ENCODE peak calls at places on chromosomes 4 and X, in nine cellular contexts. One of them, this sample, is unnamed.

GRCh38 chrX:18793601-18794089 is 86.2 kb downstream of the PPEF1 start:
- DNase-seq in fibroblast of lung: peak
- DNase-seq in Karpas-422: no peak
- DNase-seq in H9: peak
- DNase-seq in IMR-90: no peak
- DNase-seq in MM.1S: no peak
- DNase-seq in hepatocyte: peak
- DNase-seq in DND-41: no peak
- DNase-seq in A549: peak
- DNase-seq in this sample: no peak

GRCh38 chr4:24809376-24809775 is 14.0 kb downstream of the SOD3 start:
- DNase-seq in fibroblast of lung: no peak
- DNase-seq in Karpas-422: peak
- DNase-seq in H9: peak
- DNase-seq in IMR-90: no peak
- DNase-seq in MM.1S: no peak
- DNase-seq in hepatocyte: no peak
- DNase-seq in DND-41: no peak
- DNase-seq in A549: peak
- DNase-seq in this sample: no peak

GRCh38 chr4:117001077-117001476 is 84.3 kb downstream of the TRAM1L1 start:
- DNase-seq in fibroblast of lung: no peak
- DNase-seq in Karpas-422: no peak
- DNase-seq in H9: no peak
- DNase-seq in IMR-90: no peak
- DNase-seq in MM.1S: no peak
- DNase-seq in hepatocyte: peak
- DNase-seq in DND-41: no peak
- DNase-seq in A549: no peak
- DNase-seq in this sample: peak

GRCh38 chr4:6423575-6423974 is 48.8 kb downstream of the PPP2R2C start:
- DNase-seq in fibroblast of lung: no peak
- DNase-seq in Karpas-422: no peak
- DNase-seq in H9: no peak
- DNase-seq in IMR-90: no peak
- DNase-seq in MM.1S: no peak
- DNase-seq in hepatocyte: no peak
- DNase-seq in DND-41: no peak
- DNase-seq in A549: no peak
- DNase-seq in this sample: no peak

GRCh38 chr4:37977471-37978452 is 17.6 kb downstream of the PTTG2 start:
- DNase-seq in fibroblast of lung: peak
- DNase-seq in Karpas-422: peak
- DNase-seq in H9: no peak
- DNase-seq in IMR-90: peak
- DNase-seq in MM.1S: peak
- DNase-seq in hepatocyte: peak
- DNase-seq in DND-41: peak
- DNase-seq in A549: peak
- DNase-seq in this sample: peak

GRCh38 chr4:71194454-71194853 is 144.4 kb upstream of the SLC4A4 start:
- DNase-seq in fibroblast of lung: no peak
- DNase-seq in Karpas-422: no peak
- DNase-seq in H9: no peak
- DNase-seq in IMR-90: no peak
- DNase-seq in MM.1S: no peak
- DNase-seq in hepatocyte: no peak
- DNase-seq in DND-41: no peak
- DNase-seq in A549: no peak
- DNase-seq in this sample: no peak

GRCh38 chr4:1404573-1405248 is 1.5 kb downstream of the NKX1-1 start:
- DNase-seq in fibroblast of lung: no peak
- DNase-seq in Karpas-422: no peak
- DNase-seq in H9: peak
- DNase-seq in IMR-90: no peak
- DNase-seq in MM.1S: no peak
- DNase-seq in hepatocyte: no peak
- DNase-seq in DND-41: no peak
- DNase-seq in A549: no peak
- DNase-seq in this sample: no peak

GRCh38 chrX:16465081-16465876 is 184.7 kb upstream of the S100G start:
- DNase-seq in fibroblast of lung: no peak
- DNase-seq in Karpas-422: no peak
- DNase-seq in H9: no peak
- DNase-seq in IMR-90: peak
- DNase-seq in MM.1S: no peak
- DNase-seq in hepatocyte: no peak
- DNase-seq in DND-41: no peak
- DNase-seq in A549: no peak
- DNase-seq in this sample: no peak

GRCh38 chr4:1061747-1062146 is 50.3 kb downstream of the FGFRL1 start:
- DNase-seq in fibroblast of lung: no peak
- DNase-seq in Karpas-422: no peak
- DNase-seq in H9: no peak
- DNase-seq in IMR-90: no peak
- DNase-seq in MM.1S: no peak
- DNase-seq in hepatocyte: no peak
- DNase-seq in DND-41: no peak
- DNase-seq in A549: no peak
- DNase-seq in this sample: no peak

GRCh38 chr4:26116057-26116456 is 202.0 kb downstream of the SMIM20 start:
- DNase-seq in fibroblast of lung: no peak
- DNase-seq in Karpas-422: no peak
- DNase-seq in H9: no peak
- DNase-seq in IMR-90: no peak
- DNase-seq in MM.1S: no peak
- DNase-seq in hepatocyte: peak
- DNase-seq in DND-41: no peak
- DNase-seq in A549: no peak
- DNase-seq in this sample: no peak

GRCh38 chr4:80362578-80363181 is 27.1 kb downstream of the CFAP299 start:
- DNase-seq in fibroblast of lung: peak
- DNase-seq in Karpas-422: peak
- DNase-seq in H9: peak
- DNase-seq in IMR-90: peak
- DNase-seq in MM.1S: peak
- DNase-seq in hepatocyte: peak
- DNase-seq in DND-41: peak
- DNase-seq in A549: no peak
- DNase-seq in this sample: peak

GRCh38 chr4:100059467-100059866 is 109.4 kb upstream of the H2AZ1 start:
- DNase-seq in fibroblast of lung: no peak
- DNase-seq in Karpas-422: peak
- DNase-seq in H9: no peak
- DNase-seq in IMR-90: no peak
- DNase-seq in MM.1S: no peak
- DNase-seq in hepatocyte: no peak
- DNase-seq in DND-41: no peak
- DNase-seq in A549: no peak
- DNase-seq in this sample: no peak

GRCh38 chr4:100049872-100050271 is 99.8 kb upstream of the H2AZ1 start:
- DNase-seq in fibroblast of lung: no peak
- DNase-seq in Karpas-422: no peak
- DNase-seq in H9: no peak
- DNase-seq in IMR-90: peak
- DNase-seq in MM.1S: no peak
- DNase-seq in hepatocyte: no peak
- DNase-seq in DND-41: no peak
- DNase-seq in A549: no peak
- DNase-seq in this sample: no peak

GRCh38 chr4:100054071-100054470 is 104.0 kb upstream of the H2AZ1 start:
- DNase-seq in fibroblast of lung: no peak
- DNase-seq in Karpas-422: no peak
- DNase-seq in H9: no peak
- DNase-seq in IMR-90: no peak
- DNase-seq in MM.1S: no peak
- DNase-seq in hepatocyte: no peak
- DNase-seq in DND-41: no peak
- DNase-seq in A549: no peak
- DNase-seq in this sample: no peak
- H3K4me2 ChIP-seq in fibroblast of lung: no peak
- H3K4me2 ChIP-seq in Karpas-422: no peak
- H3K4me2 ChIP-seq in H9: no peak
- H3K4me2 ChIP-seq in IMR-90: no peak
- H3K4me2 ChIP-seq in MM.1S: no peak
- H3K4me2 ChIP-seq in hepatocyte: no peak
- H3K4me2 ChIP-seq in DND-41: no peak
- H3K4me2 ChIP-seq in A549: no peak
- H3K4me2 ChIP-seq in this sample: no peak

GRCh38 chr4:98536631-98537030 is 121.8 kb downstream of the TSPAN5 start:
- DNase-seq in fibroblast of lung: no peak
- DNase-seq in Karpas-422: no peak
- DNase-seq in H9: peak
- DNase-seq in IMR-90: no peak
- DNase-seq in MM.1S: no peak
- DNase-seq in hepatocyte: no peak
- DNase-seq in DND-41: no peak
- DNase-seq in A549: no peak
- DNase-seq in this sample: no peak
- H3K4me2 ChIP-seq in fibroblast of lung: no peak
- H3K4me2 ChIP-seq in Karpas-422: no peak
- H3K4me2 ChIP-seq in H9: no peak
- H3K4me2 ChIP-seq in IMR-90: no peak
- H3K4me2 ChIP-seq in MM.1S: no peak
- H3K4me2 ChIP-seq in hepatocyte: no peak
- H3K4me2 ChIP-seq in DND-41: no peak
- H3K4me2 ChIP-seq in A549: no peak
- H3K4me2 ChIP-seq in this sample: no peak

GRCh38 chrX:97308161-97308560 is 424.5 kb downstream of the RPA4 start:
- DNase-seq in fibroblast of lung: peak
- DNase-seq in Karpas-422: no peak
- DNase-seq in H9: no peak
- DNase-seq in IMR-90: peak
- DNase-seq in MM.1S: no peak
- DNase-seq in hepatocyte: no peak
- DNase-seq in DND-41: no peak
- DNase-seq in A549: no peak
- DNase-seq in this sample: no peak

GRCh38 chrX:97311066-97311778 is 427.5 kb downstream of the RPA4 start:
- DNase-seq in fibroblast of lung: no peak
- DNase-seq in Karpas-422: no peak
- DNase-seq in H9: peak
- DNase-seq in IMR-90: no peak
- DNase-seq in MM.1S: no peak
- DNase-seq in hepatocyte: no peak
- DNase-seq in DND-41: no peak
- DNase-seq in A549: no peak
- DNase-seq in this sample: no peak

GRCh38 chrX:97306771-97307470 is 423.2 kb downstream of the RPA4 start:
- DNase-seq in fibroblast of lung: no peak
- DNase-seq in Karpas-422: no peak
- DNase-seq in H9: no peak
- DNase-seq in IMR-90: no peak
- DNase-seq in MM.1S: no peak
- DNase-seq in hepatocyte: no peak
- DNase-seq in DND-41: no peak
- DNase-seq in A549: no peak
- DNase-seq in this sample: no peak

GRCh38 chrX:97310373-97310772 is 426.7 kb downstream of the RPA4 start:
- DNase-seq in fibroblast of lung: no peak
- DNase-seq in Karpas-422: no peak
- DNase-seq in H9: peak
- DNase-seq in IMR-90: peak
- DNase-seq in MM.1S: no peak
- DNase-seq in hepatocyte: no peak
- DNase-seq in DND-41: no peak
- DNase-seq in A549: no peak
- DNase-seq in this sample: peak

DNA sequence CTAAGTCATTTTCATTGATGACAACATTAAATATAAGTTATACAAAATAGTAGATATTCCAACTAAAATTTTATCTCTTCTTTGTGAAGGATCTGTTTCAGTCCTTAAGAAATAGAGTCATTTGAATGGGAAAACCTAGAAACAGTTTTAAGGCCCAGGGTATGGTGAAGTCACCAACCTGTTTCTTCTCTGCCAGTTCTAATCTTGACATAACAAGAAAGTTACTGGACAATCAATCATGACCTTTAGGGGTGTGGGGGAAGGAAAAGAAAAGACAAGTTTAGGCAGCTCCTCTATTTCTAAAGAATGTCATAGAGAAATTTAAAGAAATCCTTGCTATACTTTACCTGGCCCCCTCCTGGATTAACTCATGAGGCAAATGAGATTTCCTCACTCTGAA is 426.0 kb downstream of the RPA4 start:
- DNase-seq in fibroblast of lung: no peak
- DNase-seq in Karpas-422: no peak
- DNase-seq in H9: no peak
- DNase-seq in IMR-90: no peak
- DNase-seq in MM.1S: no peak
- DNase-seq in hepatocyte: no peak
- DNase-seq in DND-41: no peak
- DNase-seq in A549: no peak
- DNase-seq in this sample: no peak
- H3K4me2 ChIP-seq in fibroblast of lung: no peak
- H3K4me2 ChIP-seq in Karpas-422: no peak
- H3K4me2 ChIP-seq in H9: peak
- H3K4me2 ChIP-seq in IMR-90: no peak
- H3K4me2 ChIP-seq in MM.1S: no peak
- H3K4me2 ChIP-seq in hepatocyte: no peak
- H3K4me2 ChIP-seq in DND-41: no peak
- H3K4me2 ChIP-seq in A549: no peak
- H3K4me2 ChIP-seq in this sample: no peak

GRCh38 chr4:7780751-7781348 is 158.8 kb downstream of the AFAP1 start:
- DNase-seq in fibroblast of lung: no peak
- DNase-seq in Karpas-422: no peak
- DNase-seq in H9: no peak
- DNase-seq in IMR-90: no peak
- DNase-seq in MM.1S: no peak
- DNase-seq in hepatocyte: no peak
- DNase-seq in DND-41: no peak
- DNase-seq in A549: no peak
- DNase-seq in this sample: no peak

GRCh38 chr4:7783560-7783959 is 156.1 kb downstream of the AFAP1 start:
- DNase-seq in fibroblast of lung: no peak
- DNase-seq in Karpas-422: no peak
- DNase-seq in H9: no peak
- DNase-seq in IMR-90: no peak
- DNase-seq in MM.1S: no peak
- DNase-seq in hepatocyte: no peak
- DNase-seq in DND-41: no peak
- DNase-seq in A549: no peak
- DNase-seq in this sample: no peak

GRCh38 chr4:7781361-7781760 is 158.3 kb downstream of the AFAP1 start:
- DNase-seq in fibroblast of lung: peak
- DNase-seq in Karpas-422: no peak
- DNase-seq in H9: no peak
- DNase-seq in IMR-90: peak
- DNase-seq in MM.1S: no peak
- DNase-seq in hepatocyte: no peak
- DNase-seq in DND-41: no peak
- DNase-seq in A549: no peak
- DNase-seq in this sample: no peak

GRCh38 chr4:7782783-7783182 is 156.9 kb downstream of the AFAP1 start:
- DNase-seq in fibroblast of lung: no peak
- DNase-seq in Karpas-422: no peak
- DNase-seq in H9: no peak
- DNase-seq in IMR-90: no peak
- DNase-seq in MM.1S: no peak
- DNase-seq in hepatocyte: no peak
- DNase-seq in DND-41: no peak
- DNase-seq in A549: no peak
- DNase-seq in this sample: no peak

GRCh38 chr4:7781993-7782392 is 157.7 kb downstream of the AFAP1 start:
- DNase-seq in fibroblast of lung: no peak
- DNase-seq in Karpas-422: no peak
- DNase-seq in H9: no peak
- DNase-seq in IMR-90: no peak
- DNase-seq in MM.1S: no peak
- DNase-seq in hepatocyte: no peak
- DNase-seq in DND-41: no peak
- DNase-seq in A549: no peak
- DNase-seq in this sample: no peak
- H3K4me2 ChIP-seq in fibroblast of lung: peak
- H3K4me2 ChIP-seq in Karpas-422: no peak
- H3K4me2 ChIP-seq in H9: no peak
- H3K4me2 ChIP-seq in IMR-90: no peak
- H3K4me2 ChIP-seq in MM.1S: no peak
- H3K4me2 ChIP-seq in hepatocyte: no peak
- H3K4me2 ChIP-seq in DND-41: no peak
- H3K4me2 ChIP-seq in A549: no peak
- H3K4me2 ChIP-seq in this sample: no peak

This sample was measured in neuronal stem cell.